ENCODE peak calls at places on chromosomes 12 and 14, in nine cellular contexts. U is stomach, A is Peyer's patch, D is transverse colon, O is ovary, S is HepG2, N is prostate gland, E is heart left ventricle, Z is IMR-90. M is an unnamed sample. For H3K4me1, the result is how much of the 10 kb centered on the place peaks cover.

GRCh38 chr12:4435537-4435936 is 10.1 kb downstream of the FGF6 start:
- DNase-seq in U (no peak), A (peak), D (no peak), O (no peak), S (no peak), N (no peak), E (no peak), Z (no peak), M (no peak)

GRCh38 chr14:100791995-100792394 is 33.9 kb upstream of the MEG3 start:
- DNase-seq in U (no peak), A (no peak), D (no peak), O (no peak), S (no peak), N (no peak), E (no peak), Z (no peak), M (no peak)

GRCh38 chr12:125853670-125854069 is 788.4 kb downstream of the AACS start:
- DNase-seq in U (no peak), A (no peak), D (no peak), O (no peak), S (no peak), N (no peak), E (no peak), Z (no peak), M (no peak)

GRCh38 chr12:20624718-20625117 is 70.4 kb upstream of the SLCO1C1 start:
- DNase-seq in U (no peak), A (no peak), D (no peak), O (no peak), S (peak), N (no peak), E (no peak), Z (peak), M (no peak)

GRCh38 chr14:96264850-96265249 is 8.8 kb downstream of the BDKRB1 start:
- DNase-seq in U (no peak), A (peak), D (no peak), O (no peak), S (no peak), N (no peak), E (no peak), Z (peak), M (no peak)

GRCh38 chr12:79933043-79933442 is 1.9 kb downstream of the PPP1R12A start:
- DNase-seq in U (no peak), A (no peak), D (no peak), O (no peak), S (no peak), N (no peak), E (no peak), Z (no peak), M (no peak)

GRCh38 chr12:3205742-3206519 is 128.8 kb downstream of the TSPAN9 start:
- DNase-seq in U (no peak), A (no peak), D (no peak), O (no peak), S (no peak), N (peak), E (no peak), Z (peak), M (no peak)

GRCh38 chr12:54418441-54419087 is 502 bp downstream of the ITGA5 start:
- DNase-seq in U (no peak), A (peak), D (no peak), O (no peak), S (no peak), N (no peak), E (no peak), Z (no peak), M (no peak)

GRCh38 chr12:118459110-118459509 is 82.8 kb downstream of the SUDS3 start:
- DNase-seq in U (no peak), A (no peak), D (no peak), O (no peak), S (no peak), N (no peak), E (no peak), Z (no peak), M (no peak)

GRCh38 chr12:108833757-108834472 is 23.5 kb downstream of the SSH1 start:
- DNase-seq in U (no peak), A (no peak), D (peak), O (no peak), S (no peak), N (no peak), E (peak), Z (peak), M (no peak)

GRCh38 chr14:53528114-53528513 is 375.0 kb upstream of the DDHD1 start:
- DNase-seq in U (no peak), A (no peak), D (no peak), O (no peak), S (no peak), N (no peak), E (no peak), Z (peak), M (no peak)

GRCh38 chr14:56333361-56334279 is 215.4 kb downstream of the PELI2 start:
- DNase-seq in U (no peak), A (no peak), D (no peak), O (no peak), S (peak), N (no peak), E (no peak), Z (peak), M (no peak)

GRCh38 chr14:23538785-23539184 is 12.8 kb downstream of the ZFHX2 start:
- DNase-seq in U (no peak), A (no peak), D (no peak), O (no peak), S (no peak), N (no peak), E (no peak), Z (peak), M (no peak)

GRCh38 chr14:23539209-23539866 is 12.2 kb downstream of the ZFHX2 start:
- DNase-seq in U (no peak), A (no peak), D (no peak), O (peak), S (peak), N (no peak), E (no peak), Z (peak), M (peak)

GRCh38 chr14:23542261-23542660 is 9.3 kb downstream of the ZFHX2 start:
- DNase-seq in U (no peak), A (no peak), D (no peak), O (no peak), S (no peak), N (no peak), E (no peak), Z (no peak), M (no peak)

GRCh38 chr14:23538049-23538718 is 13.4 kb downstream of the ZFHX2 start:
- DNase-seq in U (no peak), A (no peak), D (no peak), O (no peak), S (no peak), N (no peak), E (no peak), Z (no peak), M (no peak)

DNA sequence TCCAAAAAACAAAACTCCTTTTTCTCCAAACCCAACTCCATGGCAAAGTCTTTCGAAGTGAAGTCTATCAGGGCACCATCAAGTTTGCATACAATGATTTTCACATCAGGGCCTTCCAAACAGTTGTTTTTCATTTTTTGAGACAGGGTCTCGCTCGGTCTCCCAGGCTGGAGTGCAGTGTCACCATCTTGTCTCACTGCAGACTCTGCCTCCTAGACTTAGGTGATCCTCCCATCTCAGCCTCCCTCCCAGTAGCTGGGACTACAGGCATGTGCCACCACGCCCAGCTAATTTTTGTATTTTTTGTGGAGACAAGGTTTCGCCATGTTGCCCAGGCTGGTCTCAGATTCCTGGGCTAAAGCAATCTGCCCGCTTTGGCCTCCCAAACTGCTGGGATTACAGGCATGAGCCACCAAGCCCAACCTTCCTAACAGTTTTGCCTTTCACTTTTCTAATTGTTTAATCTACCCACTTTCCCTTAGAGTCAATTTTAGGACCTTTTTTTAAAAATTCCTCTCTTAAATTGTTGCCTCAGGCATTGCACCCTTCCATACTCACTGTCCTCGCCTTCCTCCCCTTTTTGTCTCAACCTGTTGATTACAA is 11.6 kb downstream of the ZFHX2 start:
- DNase-seq in U (no peak), A (no peak), D (no peak), O (no peak), S (no peak), N (no peak), E (no peak), Z (no peak), M (no peak)
- TF ChIP-seq CTCF in U (no peak), A (no peak), D (no peak), O (no peak), S (no peak), N (peak), E (no peak), Z (no peak), M (peak)

DNA sequence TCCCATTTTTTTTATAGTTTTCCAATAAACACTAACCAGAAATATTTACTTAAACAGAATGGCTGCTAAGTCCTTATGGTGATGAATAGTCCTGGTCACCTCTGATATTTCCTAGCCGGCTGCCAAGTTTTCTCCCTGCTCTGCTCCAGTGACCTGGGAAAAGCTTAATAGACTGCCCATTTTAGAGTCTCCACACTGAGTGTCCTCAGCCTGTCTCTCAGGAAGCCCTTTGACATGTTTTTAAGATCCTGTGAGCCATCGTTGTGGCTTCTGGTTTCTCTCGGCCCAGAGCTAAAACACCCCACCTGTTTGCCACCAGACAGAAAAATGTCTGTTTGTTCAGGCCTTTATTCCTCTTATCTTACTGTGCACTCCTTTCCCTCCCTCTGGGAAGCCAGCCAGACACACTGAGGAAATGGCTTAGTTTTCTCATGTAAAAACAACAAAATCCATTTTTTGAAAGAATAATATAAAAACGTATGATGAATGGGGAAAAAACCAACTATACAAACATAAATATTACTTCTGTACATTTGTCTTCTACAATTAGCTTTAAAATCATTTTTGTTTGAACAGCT is 25.4 kb upstream of the ALDH2 start:
- DNase-seq in U (peak), A (no peak), D (peak), O (peak), S (no peak), N (no peak), E (no peak), Z (peak), M (peak)
- TF ChIP-seq POLR2A in U (no peak), A (no peak), D (no peak), O (no peak), S (no peak), N (no peak), E (no peak), Z (no peak), M (no peak)

GRCh38 chr12:52181757-52182156 is 10.1 kb downstream of the KRT80 start:
- DNase-seq in U (no peak), A (no peak), D (no peak), O (no peak), S (no peak), N (no peak), E (no peak), Z (peak), M (no peak)

GRCh38 chr12:52183971-52184370 is 7.8 kb downstream of the KRT80 start:
- DNase-seq in U (no peak), A (no peak), D (no peak), O (no peak), S (no peak), N (no peak), E (no peak), Z (no peak), M (no peak)

GRCh38 chr12:52182456-52182855 is 9.4 kb downstream of the KRT80 start:
- DNase-seq in U (no peak), A (no peak), D (no peak), O (no peak), S (no peak), N (no peak), E (no peak), Z (peak), M (no peak)

GRCh38 chr12:52183544-52183910 is 8.3 kb downstream of the KRT80 start:
- DNase-seq in U (no peak), A (no peak), D (no peak), O (no peak), S (no peak), N (peak), E (no peak), Z (peak), M (no peak)

DNA sequence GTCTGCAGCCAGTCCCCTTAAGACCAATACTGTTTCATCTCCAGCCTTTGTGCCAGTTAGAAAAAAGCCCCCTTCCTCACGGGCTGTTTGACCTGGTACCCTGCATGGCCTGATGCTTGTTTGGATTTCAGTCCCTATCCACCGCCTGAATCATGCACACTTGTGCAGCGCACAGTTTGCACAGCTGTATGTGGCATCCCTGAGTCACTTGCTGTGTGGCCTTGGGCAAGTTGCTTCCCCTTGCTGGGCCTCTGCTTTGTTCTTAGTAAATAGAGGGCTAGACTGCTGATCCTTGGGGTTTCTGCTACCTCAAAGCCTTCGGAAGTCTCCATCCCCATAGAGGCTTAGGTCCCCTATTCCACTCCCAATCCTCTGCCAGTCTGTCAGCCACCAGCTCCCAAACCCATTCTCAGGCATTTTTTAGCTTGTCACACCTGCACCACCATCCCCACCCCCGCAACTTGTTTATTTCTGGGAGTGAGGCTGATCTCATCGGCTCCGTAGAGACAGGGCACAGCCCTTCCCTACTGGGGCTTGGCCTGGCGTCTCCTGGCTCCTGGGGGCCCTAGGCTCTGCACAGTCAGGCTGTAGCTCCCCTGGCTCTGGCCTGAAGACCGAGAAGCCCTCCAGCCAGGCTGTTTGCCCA is 8.8 kb downstream of the KRT80 start:
- DNase-seq in U (no peak), A (no peak), D (no peak), O (no peak), S (no peak), N (no peak), E (no peak), Z (peak), M (no peak)
- H3K4me1 ChIP-seq in U (under half), A (under half), D (under half), O (under half), S (under half), N (under half), E (under half), Z (half or more), M (under half)

GRCh38 chr12:132284071-132284492 is 45.3 kb downstream of the GALNT9 start:
- DNase-seq in U (no peak), A (no peak), D (no peak), O (no peak), S (no peak), N (no peak), E (no peak), Z (peak), M (no peak)
- TF ChIP-seq CTCF in U (no peak), A (no peak), D (no peak), O (no peak), S (peak), N (no peak), E (no peak), Z (peak), M (no peak)

GRCh38 chr14:103702497-103703432 is 12.5 kb downstream of the XRCC3 start:
- DNase-seq in U (no peak), A (no peak), D (no peak), O (no peak), S (no peak), N (no peak), E (no peak), Z (no peak), M (no peak)

GRCh38 chr14:103702095-103702494 is 13.2 kb downstream of the XRCC3 start:
- DNase-seq in U (no peak), A (no peak), D (no peak), O (no peak), S (no peak), N (no peak), E (no peak), Z (no peak), M (no peak)

GRCh38 chr14:103704708-103705107 is 10.5 kb downstream of the XRCC3 start:
- DNase-seq in U (no peak), A (no peak), D (no peak), O (no peak), S (no peak), N (no peak), E (no peak), Z (no peak), M (no peak)

GRCh38 chr14:103705158-103705523 is 10.1 kb downstream of the XRCC3 start:
- DNase-seq in U (peak), A (no peak), D (no peak), O (peak), S (no peak), N (peak), E (peak), Z (no peak), M (peak)

DNA sequence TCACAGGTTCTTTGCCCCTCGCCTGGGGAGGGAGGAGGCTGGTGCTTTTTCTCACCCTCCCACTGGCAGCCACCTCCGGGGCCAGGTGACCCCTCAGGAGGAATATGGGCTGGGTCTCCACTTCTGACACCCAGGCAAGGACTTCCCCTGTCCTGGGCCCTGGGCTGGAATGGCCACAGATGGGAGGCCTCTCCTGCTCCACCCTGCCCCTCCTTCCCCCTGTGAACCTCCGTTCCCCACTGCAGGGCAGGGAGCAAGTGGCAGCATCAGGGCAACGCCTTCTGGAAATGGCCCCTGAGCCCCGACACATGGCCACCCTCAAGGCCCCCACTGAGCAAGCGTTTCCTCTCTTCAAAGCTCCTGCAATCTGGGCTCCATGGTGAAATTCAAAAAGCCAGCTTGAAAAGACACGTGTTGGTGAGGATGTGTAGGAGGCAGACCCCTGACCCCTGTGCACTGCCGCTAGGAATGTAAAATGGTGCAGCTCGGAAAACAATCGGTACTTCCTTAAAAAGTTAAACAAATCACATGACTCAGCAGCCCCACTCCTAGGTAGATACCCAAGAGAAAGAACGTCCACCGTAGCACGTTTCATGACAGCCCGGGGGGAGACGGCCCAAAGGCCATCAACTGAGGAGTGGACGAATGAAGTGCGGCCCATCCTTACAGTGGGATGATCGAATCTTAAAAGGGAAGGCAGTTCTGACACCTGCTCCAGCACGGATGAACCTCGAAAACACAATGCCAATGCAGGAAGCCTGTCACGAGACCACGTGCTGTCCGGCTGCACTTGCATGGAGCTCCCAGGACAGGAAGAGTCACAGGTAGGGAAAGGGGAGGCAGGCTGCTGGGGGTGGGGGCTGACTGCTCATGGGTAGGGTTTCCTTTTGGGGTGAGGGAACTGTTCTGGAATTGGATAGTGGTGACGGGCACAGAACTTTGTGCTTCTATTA is 11.5 kb downstream of the XRCC3 start:
- DNase-seq in U (no peak), A (no peak), D (no peak), O (no peak), S (no peak), N (no peak), E (no peak), Z (no peak), M (no peak)
- TF ChIP-seq POLR2A in U (no peak), A (no peak), D (no peak), O (no peak), S (no peak), N (no peak), E (no peak), Z (no peak), M (no peak)

M was measured in testis.